ENCODE peak calls at places on chromosome 18, in eight cellular contexts. K, H, Q, J, O, F, A and N are unnamed samples.

GRCh38 chr18:23228102-23229051 is 93.1 kb downstream of the CABLES1 start:
- DNase-seq in K (peak; percentile 28), H (peak; percentile 54), Q (no peak), J (no peak), O (no peak), F (no peak), A (no peak), N (peak; percentile 48)

GRCh38 chr18:46412831-46413371 is 244.1 kb downstream of the LOXHD1 start:
- DNase-seq in K (no peak), H (no peak), Q (peak; percentile 31), J (no peak), O (no peak), F (no peak), A (no peak), N (no peak)

GRCh38 chr18:47404845-47405244 is 153.4 kb upstream of the SKOR2 start:
- DNase-seq in K (no peak), H (no peak), Q (no peak), J (no peak), O (no peak), F (no peak), A (no peak), N (no peak)

GRCh38 chr18:62868645-62869044 is 153.3 kb downstream of the PHLPP1 start:
- DNase-seq in K (no peak), H (no peak), Q (no peak), J (no peak), O (no peak), F (no peak), A (no peak), N (no peak)

GRCh38 chr18:50297621-50298442 is 10.3 kb upstream of the CXXC1 start:
- DNase-seq in K (peak; percentile 49), H (peak; percentile 86), Q (peak; percentile 77), J (peak; percentile 62), O (peak; percentile 51), F (peak; percentile 60), A (peak; percentile 87), N (peak; percentile 52)

GRCh38 chr18:52348209-52348608 is 8.2 kb downstream of the DCC start:
- DNase-seq in K (no peak), H (peak; percentile 36), Q (no peak), J (no peak), O (no peak), F (no peak), A (no peak), N (no peak)

GRCh38 chr18:55489742-55490055 is 98.3 kb downstream of the TCF4 start:
- DNase-seq in K (no peak), H (no peak), Q (no peak), J (no peak), O (no peak), F (no peak), A (no peak), N (peak; percentile 33)

GRCh38 chr18:28804512-28805214 is 627.7 kb upstream of the CDH2 start:
- DNase-seq in K (no peak), H (no peak), Q (no peak), J (no peak), O (no peak), F (no peak), A (no peak), N (no peak)

GRCh38 chr18:23273443-23273966 is 138.2 kb downstream of the CABLES1 start:
- DNase-seq in K (no peak), H (no peak), Q (no peak), J (no peak), O (no peak), F (no peak), A (no peak), N (no peak)

GRCh38 chr18:11887305-11888262 is 20.5 kb downstream of the MPPE1 start:
- DNase-seq in K (no peak), H (no peak), Q (no peak), J (no peak), O (no peak), F (no peak), A (no peak), N (no peak)

GRCh38 chr18:63520053-63520452 is 22.1 kb upstream of the SERPINB12 start:
- DNase-seq in K (no peak), H (no peak), Q (no peak), J (no peak), O (no peak), F (no peak), A (no peak), N (no peak)

GRCh38 chr18:45723921-45724320 is at the start of gene SLC14A1:
- DNase-seq in K (no peak), H (no peak), Q (no peak), J (no peak), O (no peak), F (no peak), A (no peak), N (no peak)

GRCh38 chr18:48927286-48928080 is 23.3 kb downstream of the SMAD7 start:
- DNase-seq in K (no peak), H (no peak), Q (no peak), J (no peak), O (no peak), F (no peak), A (peak; percentile 14), N (no peak)

GRCh38 chr18:31598021-31598805 is 6.5 kb downstream of the TTR start:
- DNase-seq in K (no peak), H (no peak), Q (no peak), J (no peak), O (no peak), F (no peak), A (no peak), N (no peak)

GRCh38 chr18:45938488-45938935 is 28.6 kb downstream of the EPG5 start:
- DNase-seq in K (no peak), H (no peak), Q (no peak), J (no peak), O (no peak), F (no peak), A (no peak), N (no peak)

GRCh38 chr18:3088444-3088843 is 75.5 kb upstream of the LPIN2 start:
- DNase-seq in K (no peak), H (no peak), Q (no peak), J (no peak), O (no peak), F (no peak), A (no peak), N (peak; percentile 39)

GRCh38 chr18:3067213-3068118 is 54.5 kb upstream of the LPIN2 start:
- DNase-seq in K (no peak), H (no peak), Q (no peak), J (no peak), O (no peak), F (no peak), A (no peak), N (no peak)

GRCh38 chr18:5142131-5142530 is 54.9 kb downstream of the AKAIN1 start:
- DNase-seq in K (no peak), H (no peak), Q (no peak), J (no peak), O (no peak), F (no peak), A (no peak), N (no peak)

GRCh38 chr18:36889742-36890141 is 60.8 kb downstream of the KIAA1328 start:
- DNase-seq in K (no peak), H (no peak), Q (no peak), J (no peak), O (no peak), F (no peak), A (no peak), N (no peak)

GRCh38 chr18:42578781-42579180 is 536.7 kb downstream of the RIT2 start:
- DNase-seq in K (no peak), H (no peak), Q (no peak), J (no peak), O (no peak), F (no peak), A (no peak), N (no peak)

GRCh38 chr18:70522183-70522582 is 233.3 kb downstream of the SOCS6 start:
- DNase-seq in K (no peak), H (no peak), Q (no peak), J (no peak), O (no peak), F (no peak), A (no peak), N (no peak)

GRCh38 chr18:46621871-46622270 is 35.1 kb downstream of the LOXHD1 start:
- DNase-seq in K (no peak), H (no peak), Q (no peak), J (no peak), O (no peak), F (no peak), A (no peak), N (no peak)

GRCh38 chr18:23689031-23689615 is at the start of gene LAMA3:
- DNase-seq in K (peak; percentile 43), H (no peak), Q (peak; percentile 68), J (peak; percentile 16), O (no peak), F (peak; percentile 45), A (peak; percentile 67), N (no peak)

GRCh38 chr18:78974115-78974740 is 5.4 kb upstream of the SALL3 start:
- DNase-seq in K (no peak), H (no peak), Q (no peak), J (no peak), O (no peak), F (no peak), A (no peak), N (no peak)